ENCODE peak calls at places on chromosomes 16 and 17, in four cellular contexts. One of them, this sample, is unnamed.

GRCh38 chr16:77171750-77172635 is 19.0 kb upstream of the MON1B start:
- DNase-seq in activated naive CD4-positive, alpha-beta T cell: no peak
- DNase-seq in Peyer's patch: no peak
- DNase-seq in stimulated activated CD4-positive, alpha-beta T cell treated with anti-CD3 and anti-CD28 coated beads, TNF-alpha, amount 100 ng/mL, for 24 hours: peak
- DNase-seq in this sample: peak

GRCh38 chr17:78766743-78767294 is 15.3 kb downstream of the CYTH1 start:
- DNase-seq in activated naive CD4-positive, alpha-beta T cell: no peak
- DNase-seq in Peyer's patch: no peak
- DNase-seq in stimulated activated CD4-positive, alpha-beta T cell treated with anti-CD3 and anti-CD28 coated beads, TNF-alpha, amount 100 ng/mL, for 24 hours: no peak
- DNase-seq in this sample: no peak

GRCh38 chr16:85998868-85999729 is 100.1 kb downstream of the IRF8 start:
- DNase-seq in activated naive CD4-positive, alpha-beta T cell: no peak
- DNase-seq in Peyer's patch: no peak
- DNase-seq in stimulated activated CD4-positive, alpha-beta T cell treated with anti-CD3 and anti-CD28 coated beads, TNF-alpha, amount 100 ng/mL, for 24 hours: no peak
- DNase-seq in this sample: no peak

GRCh38 chr16:82653550-82654511 is 27.1 kb downstream of the CDH13 start:
- DNase-seq in activated naive CD4-positive, alpha-beta T cell: peak
- DNase-seq in Peyer's patch: no peak
- DNase-seq in stimulated activated CD4-positive, alpha-beta T cell treated with anti-CD3 and anti-CD28 coated beads, TNF-alpha, amount 100 ng/mL, for 24 hours: peak
- DNase-seq in this sample: no peak

GRCh38 chr17:49575524-49576120 is at the start of gene NXPH3:
- DNase-seq in activated naive CD4-positive, alpha-beta T cell: peak
- DNase-seq in Peyer's patch: peak
- DNase-seq in stimulated activated CD4-positive, alpha-beta T cell treated with anti-CD3 and anti-CD28 coated beads, TNF-alpha, amount 100 ng/mL, for 24 hours: peak
- DNase-seq in this sample: peak

GRCh38 chr17:80687819-80688218 is 143.2 kb downstream of the RPTOR start:
- DNase-seq in activated naive CD4-positive, alpha-beta T cell: no peak
- DNase-seq in Peyer's patch: no peak
- DNase-seq in stimulated activated CD4-positive, alpha-beta T cell treated with anti-CD3 and anti-CD28 coated beads, TNF-alpha, amount 100 ng/mL, for 24 hours: no peak
- DNase-seq in this sample: no peak

GRCh38 chr16:86649875-86650274 is 71.5 kb downstream of the FOXL1 start:
- DNase-seq in activated naive CD4-positive, alpha-beta T cell: no peak
- DNase-seq in Peyer's patch: no peak
- DNase-seq in stimulated activated CD4-positive, alpha-beta T cell treated with anti-CD3 and anti-CD28 coated beads, TNF-alpha, amount 100 ng/mL, for 24 hours: no peak
- DNase-seq in this sample: no peak

GRCh38 chr16:1691276-1691675 is 13.2 kb downstream of the JPT2 start:
- DNase-seq in activated naive CD4-positive, alpha-beta T cell: no peak
- DNase-seq in Peyer's patch: no peak
- DNase-seq in stimulated activated CD4-positive, alpha-beta T cell treated with anti-CD3 and anti-CD28 coated beads, TNF-alpha, amount 100 ng/mL, for 24 hours: no peak
- DNase-seq in this sample: no peak

GRCh38 chr17:327971-328370 is 24.6 kb downstream of the RPH3AL start:
- DNase-seq in activated naive CD4-positive, alpha-beta T cell: no peak
- DNase-seq in Peyer's patch: no peak
- DNase-seq in stimulated activated CD4-positive, alpha-beta T cell treated with anti-CD3 and anti-CD28 coated beads, TNF-alpha, amount 100 ng/mL, for 24 hours: no peak
- DNase-seq in this sample: no peak

GRCh38 chr17:6231886-6232767 is 161.9 kb downstream of the WSCD1 start:
- DNase-seq in activated naive CD4-positive, alpha-beta T cell: no peak
- DNase-seq in Peyer's patch: no peak
- DNase-seq in stimulated activated CD4-positive, alpha-beta T cell treated with anti-CD3 and anti-CD28 coated beads, TNF-alpha, amount 100 ng/mL, for 24 hours: no peak
- DNase-seq in this sample: no peak

GRCh38 chr17:47935961-47936360 is 5.4 kb upstream of the PNPO start:
- DNase-seq in activated naive CD4-positive, alpha-beta T cell: no peak
- DNase-seq in Peyer's patch: no peak
- DNase-seq in stimulated activated CD4-positive, alpha-beta T cell treated with anti-CD3 and anti-CD28 coated beads, TNF-alpha, amount 100 ng/mL, for 24 hours: no peak
- DNase-seq in this sample: no peak